ENCODE peak calls at places on chromosomes 7 and 10, in four cellular contexts. One of them, this sample, is unnamed.

GRCh38 chr7:32158751-32159360 is 88.6 kb upstream of the PDE1C start:
- DNase-seq in H1: no peak
- DNase-seq in HepG2: no peak
- DNase-seq in K562: no peak
- DNase-seq in this sample: no peak

GRCh38 chr7:156162451-156162850 is 350.2 kb upstream of the SHH start:
- DNase-seq in H1: no peak
- DNase-seq in HepG2: no peak
- DNase-seq in K562: no peak
- DNase-seq in this sample: no peak

GRCh38 chr10:58641708-58642107 is 129.0 kb downstream of the BICC1 start:
- DNase-seq in H1: no peak
- DNase-seq in HepG2: no peak
- DNase-seq in K562: no peak
- DNase-seq in this sample: no peak

GRCh38 chr10:101485207-101485606 is 102.8 kb downstream of the POLL start:
- DNase-seq in H1: no peak
- DNase-seq in HepG2: no peak
- DNase-seq in K562: no peak
- DNase-seq in this sample: no peak

GRCh38 chr10:48442090-48442808 is 135.8 kb downstream of the MAPK8 start:
- DNase-seq in H1: no peak
- DNase-seq in HepG2: no peak
- DNase-seq in K562: no peak
- DNase-seq in this sample: no peak

GRCh38 chr10:28939352-28940157 is 262.2 kb downstream of the BAMBI start:
- DNase-seq in H1: peak; percentile 61
- DNase-seq in HepG2: peak; percentile 100
- DNase-seq in K562: peak; percentile 82
- DNase-seq in this sample: no peak

GRCh38 chr10:26840938-26841732 is 19.6 kb downstream of the ABI1 start:
- DNase-seq in H1: no peak
- DNase-seq in HepG2: no peak
- DNase-seq in K562: no peak
- DNase-seq in this sample: no peak

GRCh38 chr7:9498303-9498702 is 1064.9 kb downstream of the NXPH1 start:
- DNase-seq in H1: no peak
- DNase-seq in HepG2: no peak
- DNase-seq in K562: no peak
- DNase-seq in this sample: no peak

GRCh38 chr7:24717247-24717622 is 40.0 kb downstream of the GSDME start:
- DNase-seq in H1: no peak
- DNase-seq in HepG2: no peak
- DNase-seq in K562: no peak
- DNase-seq in this sample: no peak

GRCh38 chr7:51824050-51824449 is 507.4 kb upstream of the COBL start:
- DNase-seq in H1: no peak
- DNase-seq in HepG2: no peak
- DNase-seq in K562: no peak
- DNase-seq in this sample: no peak

GRCh38 chr10:44937201-44938005 is 22.2 kb upstream of the RASSF4 start:
- DNase-seq in H1: no peak
- DNase-seq in HepG2: no peak
- DNase-seq in K562: no peak
- DNase-seq in this sample: no peak

GRCh38 chr7:144784943-144785342 is 50.9 kb downstream of the TPK1 start:
- DNase-seq in H1: no peak
- DNase-seq in HepG2: no peak
- DNase-seq in K562: no peak
- DNase-seq in this sample: no peak

GRCh38 chr7:102155821-102156441 is 130.7 kb upstream of the SH2B2 start:
- DNase-seq in H1: no peak
- DNase-seq in HepG2: peak; percentile 78
- DNase-seq in K562: peak; percentile 83
- DNase-seq in this sample: no peak

GRCh38 chr7:51010534-51010933 is 227.8 kb upstream of the GRB10 start:
- DNase-seq in H1: no peak
- DNase-seq in HepG2: no peak
- DNase-seq in K562: no peak
- DNase-seq in this sample: no peak

GRCh38 chr10:129744896-129745750 is 219.0 kb downstream of the EBF3 start:
- DNase-seq in H1: no peak
- DNase-seq in HepG2: no peak
- DNase-seq in K562: no peak
- DNase-seq in this sample: no peak

GRCh38 chr7:155405399-155406318 is 52.3 kb upstream of the EN2 start:
- DNase-seq in H1: no peak
- DNase-seq in HepG2: no peak
- DNase-seq in K562: peak; percentile 18
- DNase-seq in this sample: no peak

GRCh38 chr7:24777811-24778210 is 20.5 kb upstream of the GSDME start:
- DNase-seq in H1: no peak
- DNase-seq in HepG2: no peak
- DNase-seq in K562: no peak
- DNase-seq in this sample: no peak

GRCh38 chr7:152883858-152884257 is 124.3 kb downstream of the ACTR3B start:
- DNase-seq in H1: no peak
- DNase-seq in HepG2: no peak
- DNase-seq in K562: no peak
- DNase-seq in this sample: no peak

GRCh38 chr10:128050117-128050516 is 76.1 kb downstream of the MKI67 start:
- DNase-seq in H1: no peak
- DNase-seq in HepG2: no peak
- DNase-seq in K562: no peak
- DNase-seq in this sample: no peak

GRCh38 chr7:134905375-134905774 is 80.9 kb upstream of the AGBL3 start:
- DNase-seq in H1: no peak
- DNase-seq in HepG2: no peak
- DNase-seq in K562: no peak
- DNase-seq in this sample: no peak

GRCh38 chr7:98242342-98242741 is 9.7 kb downstream of the TECPR1 start:
- DNase-seq in H1: no peak
- DNase-seq in HepG2: no peak
- DNase-seq in K562: no peak
- DNase-seq in this sample: no peak

GRCh38 chr10:3258291-3258848 is 85.8 kb upstream of the PITRM1 start:
- DNase-seq in H1: no peak
- DNase-seq in HepG2: no peak
- DNase-seq in K562: no peak
- DNase-seq in this sample: no peak

GRCh38 chr7:4931932-4932331 is 27.1 kb downstream of the MMD2 start:
- DNase-seq in H1: peak; percentile 27
- DNase-seq in HepG2: peak; percentile 37
- DNase-seq in K562: no peak
- DNase-seq in this sample: no peak

GRCh38 chr7:128660596-128660995 is 11.5 kb upstream of the GARIN1A start:
- DNase-seq in H1: no peak
- DNase-seq in HepG2: no peak
- DNase-seq in K562: no peak
- DNase-seq in this sample: no peak

GRCh38 chr10:49322371-49323170 is 23.6 kb downstream of the C10orf71 start:
- DNase-seq in H1: no peak
- DNase-seq in HepG2: no peak
- DNase-seq in K562: no peak
- DNase-seq in this sample: no peak

DNA sequence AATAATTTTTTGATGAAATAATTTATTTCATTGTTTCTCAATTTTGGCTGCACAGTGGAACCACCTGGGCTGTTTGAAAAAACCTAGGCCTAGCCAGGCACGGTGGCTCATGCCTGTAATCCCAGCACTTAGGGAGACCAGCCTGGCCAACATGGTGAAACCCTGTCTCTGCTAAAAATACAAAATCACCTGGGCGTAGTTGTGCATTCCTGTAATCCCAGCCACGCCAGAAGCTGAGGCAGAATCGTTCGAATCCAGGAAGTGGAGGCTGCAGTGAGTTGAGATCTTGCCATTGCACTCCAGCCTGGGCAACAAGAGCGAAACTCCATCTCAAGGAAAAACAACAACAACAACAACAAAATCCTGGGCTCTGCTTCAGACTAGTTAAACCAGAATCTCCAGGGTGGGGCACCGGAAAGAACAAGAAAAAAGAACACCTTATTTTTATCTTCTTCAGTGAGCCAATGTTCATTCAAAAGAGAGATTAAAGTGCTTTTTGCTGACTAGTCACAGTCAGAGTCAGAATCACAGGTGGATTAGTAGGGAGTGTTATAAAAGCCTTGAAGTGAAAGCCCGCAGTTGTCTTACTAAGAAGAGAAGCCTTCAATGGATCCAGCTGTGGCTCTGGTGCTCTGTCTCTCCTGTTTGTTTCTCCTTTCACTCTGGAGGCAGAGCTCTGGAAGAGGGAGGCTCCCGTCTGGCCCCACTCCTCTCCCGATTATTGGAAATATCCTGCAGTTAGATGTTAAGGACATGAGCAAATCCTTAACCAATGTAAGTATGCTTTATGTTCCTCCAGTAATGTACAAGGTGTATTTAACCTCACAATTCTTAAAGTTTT is at the start of gene CYP2C18:
- DNase-seq in H1: no peak
- DNase-seq in HepG2: no peak
- DNase-seq in K562: no peak
- DNase-seq in this sample: no peak
- TF ChIP-seq EZH2 in H1: no peak
- TF ChIP-seq EZH2 in HepG2: no peak
- TF ChIP-seq EZH2 in K562: no peak
- TF ChIP-seq EZH2 in this sample: no peak

DNA sequence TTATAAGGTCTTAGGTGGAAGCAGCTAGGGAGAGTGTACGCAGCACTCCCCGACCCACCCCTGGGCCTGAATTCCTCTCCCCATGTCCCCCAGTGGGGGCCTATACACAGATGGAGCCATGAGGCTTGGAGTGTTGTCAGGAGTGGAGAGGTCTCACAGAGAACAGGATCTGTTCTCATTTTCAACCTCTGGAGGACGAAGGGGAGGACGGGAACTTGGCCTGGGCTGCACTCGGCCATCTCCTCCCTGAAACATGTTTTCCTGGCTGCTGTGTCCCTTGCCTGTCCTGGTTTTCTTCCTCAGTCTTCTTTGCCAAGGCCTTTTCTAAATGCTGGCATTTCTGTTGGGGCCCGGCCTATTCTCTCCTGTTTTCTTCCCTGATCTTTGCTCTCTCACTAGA is 19.2 kb downstream of the ADCYAP1R1 start:
- DNase-seq in H1: no peak
- DNase-seq in HepG2: no peak
- DNase-seq in K562: no peak
- DNase-seq in this sample: no peak
- TF ChIP-seq CHD2 in H1: no peak
- TF ChIP-seq CHD2 in HepG2: no peak
- TF ChIP-seq CHD2 in K562: no peak
- TF ChIP-seq CHD2 in this sample: no peak

GRCh38 chr10:97066877-97067555 is 118.7 kb downstream of the SLIT1 start:
- DNase-seq in H1: no peak
- DNase-seq in HepG2: no peak
- DNase-seq in K562: no peak
- DNase-seq in this sample: no peak
- H3K27ac ChIP-seq in H1: no peak overlapping the region
- H3K27ac ChIP-seq in HepG2: no peak overlapping the region
- H3K27ac ChIP-seq in K562: no peak overlapping the region
- H3K27ac ChIP-seq in this sample: no peak overlapping the region

DNA sequence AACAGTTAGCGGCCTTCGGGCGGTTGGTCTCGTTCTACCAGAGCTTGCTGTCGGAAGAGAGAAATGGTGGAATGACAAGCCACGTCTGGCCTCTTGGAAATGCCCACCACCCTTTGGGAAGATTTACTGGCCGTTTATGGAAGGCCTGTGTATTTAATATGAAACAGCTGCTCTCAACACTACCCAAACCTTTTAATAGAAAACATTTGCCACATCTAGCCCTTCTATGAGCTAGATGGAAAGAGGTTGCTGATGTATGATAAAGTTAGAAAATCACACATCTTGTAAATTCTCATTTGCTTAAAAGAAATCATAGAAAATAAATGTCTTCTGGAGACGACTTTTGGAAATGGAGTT is 24.6 kb downstream of the NUP42 start:
- DNase-seq in H1: no peak
- DNase-seq in HepG2: no peak
- DNase-seq in K562: no peak
- DNase-seq in this sample: no peak
- TF ChIP-seq EZH2 in H1: no peak
- TF ChIP-seq EZH2 in HepG2: no peak
- TF ChIP-seq EZH2 in K562: no peak
- TF ChIP-seq EZH2 in this sample: no peak

GRCh38 chr10:72253002-72253401 is 20.7 kb upstream of the DDIT4 start:
- DNase-seq in H1: no peak
- DNase-seq in HepG2: no peak
- DNase-seq in K562: no peak
- DNase-seq in this sample: no peak

GRCh38 chr10:72257051-72257892 is 16.5 kb upstream of the DDIT4 start:
- DNase-seq in H1: no peak
- DNase-seq in HepG2: no peak
- DNase-seq in K562: peak; percentile 72
- DNase-seq in this sample: peak; percentile 92

GRCh38 chr10:72255977-72256729 is 17.6 kb upstream of the DDIT4 start:
- DNase-seq in H1: no peak
- DNase-seq in HepG2: no peak
- DNase-seq in K562: no peak
- DNase-seq in this sample: no peak

GRCh38 chr10:72251635-72252034 is 22.1 kb upstream of the DDIT4 start:
- DNase-seq in H1: no peak
- DNase-seq in HepG2: peak; percentile 85
- DNase-seq in K562: no peak
- DNase-seq in this sample: no peak

GRCh38 chr10:72254891-72255568 is 18.7 kb upstream of the DDIT4 start:
- DNase-seq in H1: no peak
- DNase-seq in HepG2: no peak
- DNase-seq in K562: peak; percentile 81
- DNase-seq in this sample: no peak
- TF ChIP-seq CHD2 in H1: no peak
- TF ChIP-seq CHD2 in HepG2: no peak
- TF ChIP-seq CHD2 in K562: peak; percentile 23
- TF ChIP-seq CHD2 in this sample: no peak

GRCh38 chr7:26197153-26198115 is 3.1 kb downstream of the HNRNPA2B1 start:
- DNase-seq in H1: no peak
- DNase-seq in HepG2: no peak
- DNase-seq in K562: peak; percentile 21
- DNase-seq in this sample: no peak

GRCh38 chr7:26199301-26200112 is 1.0 kb downstream of the HNRNPA2B1 start:
- DNase-seq in H1: no peak
- DNase-seq in HepG2: no peak
- DNase-seq in K562: peak; percentile 83
- DNase-seq in this sample: no peak

GRCh38 chr7:26198781-26199169 is 1.8 kb downstream of the HNRNPA2B1 start:
- DNase-seq in H1: no peak
- DNase-seq in HepG2: no peak
- DNase-seq in K562: no peak
- DNase-seq in this sample: no peak

GRCh38 chr7:26200113-26200443 is 468 bp downstream of the HNRNPA2B1 start:
- DNase-seq in H1: no peak
- DNase-seq in HepG2: no peak
- DNase-seq in K562: peak; percentile 77
- DNase-seq in this sample: no peak

GRCh38 chr7:26198133-26198780 is 2.3 kb downstream of the HNRNPA2B1 start:
- DNase-seq in H1: no peak
- DNase-seq in HepG2: no peak
- DNase-seq in K562: peak; percentile 47
- DNase-seq in this sample: no peak
- H3K27ac ChIP-seq in H1: no peak overlapping the region
- H3K27ac ChIP-seq in HepG2: peak overlapping the region; percentile 99
- H3K27ac ChIP-seq in K562: peak overlapping the region; percentile 97
- H3K27ac ChIP-seq in this sample: peak overlapping the region; percentile 94

GRCh38 chr7:44289341-44290249 is 35.8 kb downstream of the CAMK2B start:
- DNase-seq in H1: no peak
- DNase-seq in HepG2: no peak
- DNase-seq in K562: no peak
- DNase-seq in this sample: no peak
- TF ChIP-seq EZH2 in H1: no peak
- TF ChIP-seq EZH2 in HepG2: no peak
- TF ChIP-seq EZH2 in K562: no peak
- TF ChIP-seq EZH2 in this sample: no peak

This sample was measured in GM12878.